ENCODE peak calls at places on chromosomes 1 and 21, in nine cellular contexts. P is brain pericyte, N is pancreas, O is fibroblast of lung, V is transverse colon, D is heart left ventricle, X is dermis blood vessel endothelial cell, T is progenitor cell of endocrine pancreas, A is NCI-H774. L is an unnamed sample.

GRCh38 chr1:25895365-25895990 is 10.7 kb downstream of the STMN1 start:
- DNase-seq in P (peak), N (peak), O (peak), V (peak), D (peak), X (peak), T (peak), A (peak), L (peak)

GRCh38 chr21:35503646-35504045 is 454.5 kb upstream of the RUNX1 start:
- DNase-seq in P (no peak), N (no peak), O (no peak), V (no peak), D (peak), X (no peak), T (no peak), A (no peak), L (peak)

GRCh38 chr1:4658643-4659042 is 4.2 kb downstream of the AJAP1 start:
- DNase-seq in P (no peak), N (no peak), O (no peak), V (no peak), D (no peak), X (no peak), T (no peak), A (no peak), L (no peak)

GRCh38 chr21:42570841-42571387 is 57.3 kb downstream of the SLC37A1 start:
- DNase-seq in P (no peak), N (no peak), O (no peak), V (peak), D (no peak), X (peak), T (peak), A (peak), L (no peak)

GRCh38 chr1:44013949-44014348 is 17.3 kb downstream of the SLC6A9 start:
- DNase-seq in P (no peak), N (no peak), O (no peak), V (no peak), D (no peak), X (no peak), T (no peak), A (no peak), L (no peak)

GRCh38 chr1:210292276-210292851 is 36.3 kb upstream of the HHAT start:
- DNase-seq in P (no peak), N (peak), O (no peak), V (peak), D (peak), X (no peak), T (peak), A (peak), L (peak)

GRCh38 chr21:34061983-34062382 is 11.4 kb upstream of the MRPS6 start:
- DNase-seq in P (no peak), N (no peak), O (peak), V (no peak), D (no peak), X (peak), T (no peak), A (no peak), L (no peak)

GRCh38 chr1:57163332-57163731 is 197.5 kb upstream of the C8B start:
- DNase-seq in P (no peak), N (no peak), O (no peak), V (no peak), D (no peak), X (no peak), T (no peak), A (no peak), L (no peak)

GRCh38 chr21:26736449-26736848 is 108.8 kb downstream of the ADAMTS1 start:
- DNase-seq in P (no peak), N (no peak), O (no peak), V (no peak), D (no peak), X (no peak), T (no peak), A (no peak), L (peak)

GRCh38 chr1:159686599-159687299 is 27.6 kb downstream of the CRP start:
- DNase-seq in P (no peak), N (peak), O (no peak), V (no peak), D (no peak), X (no peak), T (no peak), A (no peak), L (no peak)

GRCh38 chr1:196877964-196878363 is 9.9 kb upstream of the CFHR4 start:
- DNase-seq in P (no peak), N (no peak), O (peak), V (no peak), D (no peak), X (no peak), T (peak), A (no peak), L (no peak)

L was measured in lung microvascular endothelial cell.